ENCODE peak calls at places on chromosomes 12 and 14, in six cellular contexts. F is CD4-positive, alpha-beta T cell; X is endothelial cell; O is foreskin fibroblast; N is activated T-cell treated with anti-CD3 and anti-CD28 coated beads, Interleukin-2, amount 50 U/mL, for 72 hours; K is NCI-H1694. L is an unnamed sample.

GRCh38 chr14:36105401-36105800 is 71.1 kb downstream of the PTCSC3 start:
- DNase-seq in F (no peak), X (peak; percentile 16), O (no peak), N (no peak), K (peak; percentile 1), L (no peak)

GRCh38 chr12:4786795-4787194 is 66.6 kb downstream of the GALNT8 start:
- DNase-seq in F (no peak), X (no peak), O (no peak), N (no peak), K (no peak), L (no peak)

GRCh38 chr14:104872469-104873341 is 7.6 kb downstream of the CEP170B start:
- DNase-seq in F (no peak), X (peak; percentile 6), O (peak; percentile 83), N (no peak), K (no peak), L (no peak)

GRCh38 chr14:24259282-24260025 is 3.5 kb downstream of the TGM1 start:
- DNase-seq in F (no peak), X (no peak), O (no peak), N (no peak), K (no peak), L (no peak)

GRCh38 chr14:22822619-22823551 is 6.8 kb upstream of the MRPL52 start:
- DNase-seq in F (peak; percentile 61), X (peak; percentile 87), O (peak; percentile 81), N (peak; percentile 74), K (peak; percentile 64), L (no peak)

GRCh38 chr12:34598352-34598827 is 576.1 kb downstream of the ALG10 start:
- DNase-seq in F (no peak), X (no peak), O (no peak), N (no peak), K (no peak), L (no peak)

GRCh38 chr14:103385994-103386491 is 828 bp downstream of the MARK3 start:
- DNase-seq in F (peak; percentile 21), X (peak; percentile 16), O (no peak), N (peak; percentile 48), K (no peak), L (no peak)

GRCh38 chr14:20455355-20456300 is 602 bp downstream of the APEX1 start:
- DNase-seq in F (no peak), X (no peak), O (peak; percentile 80), N (peak; percentile 51), K (peak; percentile 96), L (no peak)

GRCh38 chr12:108560321-108560721 is 652 bp downstream of the SART3 start:
- DNase-seq in F (no peak), X (no peak), O (no peak), N (no peak), K (no peak), L (no peak)

GRCh38 chr12:80264386-80264785 is 165.0 kb downstream of the OTOGL start:
- DNase-seq in F (no peak), X (no peak), O (no peak), N (no peak), K (no peak), L (no peak)

GRCh38 chr12:50205648-50206047 is 38.5 kb upstream of the CERS5 start:
- DNase-seq in F (no peak), X (no peak), O (no peak), N (no peak), K (no peak), L (no peak)

GRCh38 chr14:21185506-21185905 is 29.6 kb upstream of the OR5AU1 start:
- DNase-seq in F (no peak), X (no peak), O (no peak), N (no peak), K (no peak), L (no peak)

GRCh38 chr14:72666610-72667009 is 227.3 kb downstream of the DPF3 start:
- DNase-seq in F (no peak), X (no peak), O (peak; percentile 91), N (no peak), K (no peak), L (peak; percentile 84)

GRCh38 chr12:120116792-120117651 is 469 bp upstream of the RAB35 start:
- DNase-seq in F (peak; percentile 98), X (peak; percentile 99), O (peak; percentile 93), N (peak; percentile 99), K (peak; percentile 71), L (peak; percentile 61)

GRCh38 chr12:116959845-116960514 is 49.2 kb downstream of the FBXW8 start:
- DNase-seq in F (no peak), X (no peak), O (no peak), N (peak; percentile 75), K (no peak), L (no peak)

GRCh38 chr12:104930388-104931326 is 27.4 kb downstream of the SLC41A2 start:
- DNase-seq in F (no peak), X (no peak), O (peak; percentile 23), N (peak; percentile 67), K (no peak), L (peak; percentile 3)

GRCh38 chr12:40837891-40838424 is 145.7 kb downstream of the CNTN1 start:
- DNase-seq in F (no peak), X (no peak), O (no peak), N (no peak), K (no peak), L (no peak)

GRCh38 chr14:65832431-65833253 is 420.1 kb downstream of the FUT8 start:
- DNase-seq in F (no peak), X (peak; percentile 11), O (no peak), N (no peak), K (no peak), L (no peak)

GRCh38 chr12:78146365-78146772 is 315.7 kb downstream of the NAV3 start:
- DNase-seq in F (no peak), X (no peak), O (peak; percentile 17), N (no peak), K (peak; percentile 16), L (peak; percentile 6)

GRCh38 chr14:105313381-105314286 is 914 bp upstream of the PACS2 start:
- DNase-seq in F (no peak), X (peak; percentile 40), O (no peak), N (peak; percentile 43), K (peak; percentile 68), L (no peak)

GRCh38 chr14:70888681-70889175 is 18.5 kb upstream of the PCNX1 start:
- DNase-seq in F (no peak), X (no peak), O (no peak), N (no peak), K (peak; percentile 51), L (peak; percentile 70)

GRCh38 chr12:113826805-113827204 is 139.3 kb downstream of the RBM19 start:
- DNase-seq in F (no peak), X (no peak), O (no peak), N (no peak), K (no peak), L (no peak)

GRCh38 chr14:69683971-69684370 is 72.6 kb downstream of the SUSD6 start:
- DNase-seq in F (no peak), X (no peak), O (no peak), N (no peak), K (no peak), L (no peak)

GRCh38 chr14:71834308-71835204 is 97.7 kb upstream of the RGS6 start:
- DNase-seq in F (no peak), X (no peak), O (no peak), N (no peak), K (no peak), L (no peak)

GRCh38 chr12:48193623-48194022 is 9.5 kb downstream of the OR10AD1 start:
- DNase-seq in F (no peak), X (no peak), O (no peak), N (no peak), K (no peak), L (no peak)

GRCh38 chr12:116529686-116530085 is 29.5 kb upstream of the MAP1LC3B2 start:
- DNase-seq in F (no peak), X (no peak), O (peak; percentile 28), N (no peak), K (no peak), L (no peak)

GRCh38 chr12:4030938-4031702 is 157.9 kb upstream of the PARP11 start:
- DNase-seq in F (peak; percentile 68), X (peak; percentile 83), O (peak; percentile 98), N (peak; percentile 84), K (no peak), L (peak; percentile 94)

GRCh38 chr14:105169776-105170655 is 1.4 kb upstream of the JAG2 start:
- DNase-seq in F (no peak), X (no peak), O (no peak), N (no peak), K (no peak), L (no peak)

GRCh38 chr12:65568517-65568916 is 255.8 kb upstream of the HMGA2 start:
- DNase-seq in F (no peak), X (no peak), O (peak; percentile 59), N (no peak), K (no peak), L (no peak)

GRCh38 chr12:19867970-19868369 is 428.7 kb downstream of the AEBP2 start:
- DNase-seq in F (no peak), X (no peak), O (no peak), N (no peak), K (no peak), L (no peak)

GRCh38 chr14:97299661-97300060 is 502.5 kb downstream of the VRK1 start:
- DNase-seq in F (peak; percentile 20), X (no peak), O (no peak), N (peak; percentile 37), K (no peak), L (no peak)

GRCh38 chr14:64064447-64064846 is 211.6 kb downstream of the SYNE2 start:
- DNase-seq in F (no peak), X (no peak), O (no peak), N (no peak), K (no peak), L (no peak)

GRCh38 chr14:51846631-51847488 is 13.6 kb upstream of the GNG2 start:
- DNase-seq in F (peak; percentile 66), X (peak; percentile 84), O (no peak), N (peak; percentile 90), K (no peak), L (no peak)

GRCh38 chr12:75478395-75478794 is 2.2 kb upstream of the GLIPR1 start:
- DNase-seq in F (no peak), X (no peak), O (peak; percentile 62), N (peak; percentile 58), K (no peak), L (peak; percentile 20)

GRCh38 chr12:54383041-54383609 is 1.4 kb downstream of the ZNF385A start:
- DNase-seq in F (no peak), X (no peak), O (peak; percentile 98), N (peak; percentile 55), K (no peak), L (peak; percentile 86)

GRCh38 chr12:13798162-13798561 is 183.2 kb downstream of the GRIN2B start:
- DNase-seq in F (no peak), X (no peak), O (no peak), N (no peak), K (no peak), L (no peak)

GRCh38 chr12:127280393-127281275 is 986.3 kb upstream of the TMEM132C start:
- DNase-seq in F (peak; percentile 39), X (no peak), O (no peak), N (peak; percentile 86), K (no peak), L (no peak)